ENCODE peak calls at places on chromosomes 12 and 14, in eight cellular contexts. K is activated CD4-positive, alpha-beta T cell treated with anti-CD3 and anti-CD28 coated beads, Interleukin-2, amount 50 U/mL, for 48 hours; Q is germinal center; M is activated effector memory CD4-positive, alpha-beta T cell treated with anti-CD3 and anti-CD28 coated beads, Interleukin-2, amount 50 U/mL, for 16 hours; W is CD4-positive, alpha-beta T cell; Z is Karpas-422; J is ascending aorta; N is EL. S is an unnamed sample.

GRCh38 chr12:132429932-132430643 is 59.9 kb upstream of the FBRSL1 start:
- DNase-seq in K (peak), Q (peak), M (peak), W (peak), Z (no peak), J (no peak), N (no peak), S (peak)

GRCh38 chr14:88248606-88249005 is 74.5 kb downstream of the KCNK10 start:
- DNase-seq in K (no peak), Q (no peak), M (no peak), W (no peak), Z (no peak), J (no peak), N (no peak), S (peak)

GRCh38 chr12:65930114-65930828 is 106.0 kb downstream of the HMGA2 start:
- DNase-seq in K (no peak), Q (no peak), M (no peak), W (no peak), Z (no peak), J (no peak), N (no peak), S (no peak)

GRCh38 chr12:50708619-50709018 is 55.3 kb upstream of the ATF1 start:
- DNase-seq in K (no peak), Q (no peak), M (no peak), W (no peak), Z (no peak), J (no peak), N (no peak), S (peak)

GRCh38 chr14:75259510-75259855 is 19.1 kb upstream of the FOS start:
- DNase-seq in K (no peak), Q (no peak), M (no peak), W (no peak), Z (peak), J (no peak), N (peak), S (peak)

GRCh38 chr12:52423661-52424503 is 10.3 kb downstream of the KRT75 start:
- DNase-seq in K (no peak), Q (no peak), M (no peak), W (no peak), Z (no peak), J (no peak), N (no peak), S (no peak)

GRCh38 chr12:93526786-93527428 is 45.6 kb upstream of the SOCS2 start:
- DNase-seq in K (no peak), Q (no peak), M (no peak), W (no peak), Z (no peak), J (no peak), N (peak), S (peak)

GRCh38 chr12:109773384-109774011 is 59.7 kb downstream of the TRPV4 start:
- DNase-seq in K (no peak), Q (no peak), M (no peak), W (no peak), Z (no peak), J (no peak), N (no peak), S (peak)

GRCh38 chr12:11702959-11703358 is 53.5 kb downstream of the ETV6 start:
- DNase-seq in K (peak), Q (no peak), M (no peak), W (no peak), Z (no peak), J (no peak), N (no peak), S (no peak)

GRCh38 chr12:91219511-91219910 is 36.9 kb upstream of the DCN start:
- DNase-seq in K (no peak), Q (no peak), M (no peak), W (no peak), Z (no peak), J (peak), N (peak), S (peak)

GRCh38 chr12:49190317-49190716 is 1.4 kb upstream of the TUBA1A start:
- DNase-seq in K (no peak), Q (no peak), M (no peak), W (no peak), Z (no peak), J (no peak), N (no peak), S (no peak)

GRCh38 chr14:104864267-104865068 is 600 bp upstream of the CEP170B start:
- DNase-seq in K (peak), Q (no peak), M (peak), W (no peak), Z (no peak), J (no peak), N (no peak), S (peak)

GRCh38 chr14:39430762-39431415 is 1.3 kb downstream of the FBXO33 start:
- DNase-seq in K (no peak), Q (peak), M (no peak), W (no peak), Z (peak), J (no peak), N (peak), S (peak)

GRCh38 chr14:63938198-63939005 is 85.6 kb downstream of the SYNE2 start:
- DNase-seq in K (peak), Q (peak), M (peak), W (peak), Z (no peak), J (no peak), N (peak), S (no peak)

GRCh38 chr14:76768201-76768656 is 7.0 kb downstream of the VASH1 start:
- DNase-seq in K (peak), Q (peak), M (peak), W (peak), Z (no peak), J (peak), N (no peak), S (no peak)

GRCh38 chr12:106220561-106220960 is 27.3 kb downstream of the CKAP4 start:
- DNase-seq in K (no peak), Q (no peak), M (no peak), W (no peak), Z (no peak), J (no peak), N (no peak), S (no peak)

GRCh38 chr14:94129111-94129757 is at the start of gene IFI27L2:
- DNase-seq in K (peak), Q (peak), M (peak), W (peak), Z (peak), J (peak), N (peak), S (peak)

GRCh38 chr12:6603095-6603567 is 4.0 kb downstream of the CHD4 start:
- DNase-seq in K (peak), Q (no peak), M (peak), W (peak), Z (no peak), J (no peak), N (peak), S (peak)

GRCh38 chr14:101017209-101017608 is 113.7 kb upstream of the RTL1 start:
- DNase-seq in K (no peak), Q (no peak), M (peak), W (no peak), Z (no peak), J (no peak), N (peak), S (peak)

GRCh38 chr14:68651652-68652432 is 141.0 kb downstream of the ZFP36L1 start:
- DNase-seq in K (no peak), Q (no peak), M (peak), W (no peak), Z (no peak), J (peak), N (no peak), S (no peak)

GRCh38 chr14:77212933-77213656 is 31.5 kb downstream of the TMEM63C start:
- DNase-seq in K (peak), Q (peak), M (peak), W (no peak), Z (peak), J (no peak), N (peak), S (peak)

GRCh38 chr12:53222170-53223005 is 9.6 kb downstream of the RARG start:
- DNase-seq in K (no peak), Q (no peak), M (no peak), W (no peak), Z (no peak), J (no peak), N (peak), S (peak)